ENCODE peak calls at places on chromosomes 3 and 15, in five cellular contexts. D is dermis microvascular lymphatic vessel endothelial cell; Y is stimulated activated CD8-positive, alpha-beta memory T cell treated with anti-CD3 and anti-CD28 coated beads, Interleukin-7, amount 100 ng/mL, for 24 hours; R is naive B cell; L is neural progenitor cell. X is an unnamed sample.

GRCh38 chr3:59771760-59772159 is 721.9 kb upstream of the CFAP20DC start:
- DNase-seq in Y (no peak), D (no peak), L (no peak), R (no peak), X (no peak)

GRCh38 chr3:177597325-177598109 is 400.2 kb upstream of the TBL1XR1 start:
- DNase-seq in Y (no peak), R (peak; percentile 23), D (peak; percentile 82), L (no peak), X (peak; percentile 65)

GRCh38 chr3:185402561-185402960 is 39.6 kb downstream of the MAP3K13 start:
- DNase-seq in D (no peak), Y (no peak), L (peak; percentile 7), R (no peak), X (no peak)

GRCh38 chr3:51271172-51271571 is 113.9 kb upstream of the MANF start:
- DNase-seq in D (no peak), L (no peak), R (no peak), Y (no peak), X (no peak)

GRCh38 chr3:111715911-111716523 is 120.9 kb upstream of the ZBED2 start:
- DNase-seq in Y (no peak), D (no peak), L (peak; percentile 13), R (peak; percentile 29), X (peak; percentile 66)

GRCh38 chr3:51960386-51960785 is 5.2 kb downstream of the GPR62 start:
- DNase-seq in D (no peak), L (no peak), Y (no peak), R (no peak), X (no peak)

GRCh38 chr3:189718215-189718614 is 87.0 kb downstream of the TP63 start:
- DNase-seq in Y (no peak), L (no peak), D (no peak), R (no peak), X (no peak)

GRCh38 chr15:71291723-71292122 is 176.5 kb downstream of the THSD4 start:
- DNase-seq in D (no peak), L (no peak), Y (no peak), R (no peak), X (no peak)

GRCh38 chr3:172065534-172065933 is 26.2 kb downstream of the FNDC3B start:
- DNase-seq in L (no peak), D (peak; percentile 55), Y (no peak), R (no peak), X (no peak)

GRCh38 chr3:141093397-141093796 is 42.2 kb downstream of the SPSB4 start:
- DNase-seq in L (no peak), R (no peak), D (no peak), Y (no peak), X (no peak)

GRCh38 chr3:77303943-77304778 is 264.3 kb downstream of the ROBO2 start:
- DNase-seq in L (no peak), R (no peak), D (no peak), Y (no peak), X (no peak)

GRCh38 chr3:192571197-192571791 is 156.0 kb downstream of the FGF12 start:
- DNase-seq in Y (no peak), D (peak; percentile 50), R (no peak), L (no peak), X (no peak)

GRCh38 chr15:100468265-100468664 is 60.5 kb downstream of the CERS3 start:
- DNase-seq in Y (no peak), D (no peak), R (no peak), L (no peak), X (no peak)

GRCh38 chr15:74251187-74251811 is 15.2 kb downstream of the CCDC33 start:
- DNase-seq in Y (no peak), R (no peak), D (no peak), L (no peak), X (no peak)

GRCh38 chr15:70407955-70408354 is 310.2 kb upstream of the TLE3 start:
- DNase-seq in R (no peak), Y (no peak), D (no peak), L (no peak), X (no peak)

GRCh38 chr15:57033715-57034439 is 115.4 kb downstream of the TCF12 start:
- DNase-seq in L (no peak), D (no peak), Y (no peak), R (no peak), X (no peak)

GRCh38 chr3:32095431-32095830 is 11.0 kb upstream of the GPD1L start:
- DNase-seq in R (no peak), Y (no peak), D (no peak), L (no peak), X (no peak)

GRCh38 chr15:101378879-101379278 is 83.8 kb upstream of the SNRPA1 start:
- DNase-seq in Y (no peak), L (no peak), D (no peak), R (no peak), X (no peak)

GRCh38 chr3:59717679-59718205 is 667.9 kb upstream of the CFAP20DC start:
- DNase-seq in D (no peak), Y (no peak), R (no peak), L (no peak), X (no peak)

GRCh38 chr3:177263615-177264365 is 66.5 kb upstream of the TBL1XR1 start:
- DNase-seq in Y (no peak), R (no peak), L (no peak), D (no peak), X (no peak)

GRCh38 chr15:35115155-35115725 is 30.1 kb upstream of the NANOGP8 start:
- DNase-seq in D (no peak), L (peak; percentile 24), Y (no peak), R (no peak), X (no peak)